ENCODE peak calls at places on chromosome X, in four cellular contexts. U, T, M and N are unnamed samples.

GRCh38 chrX:44071847-44072545 is 98.8 kb upstream of the NDP start:
- DNase-seq in U (peak; percentile 73), T (no peak), M (no peak), N (peak; percentile 41)

GRCh38 chrX:154015581-154016264 is 4.0 kb downstream of the IRAK1 start:
- DNase-seq in U (no peak), T (no peak), M (no peak), N (no peak)

GRCh38 chrX:130915302-130915701 is 12.3 kb upstream of the ENOX2 start:
- DNase-seq in U (peak; percentile 28), T (no peak), M (no peak), N (no peak)

GRCh38 chrX:352181-352580 is 33.6 kb upstream of the GTPBP6 start:
- DNase-seq in U (no peak), T (no peak), M (no peak), N (no peak)

GRCh38 chrX:132199941-132200340 is 19.3 kb downstream of the RAP2C start:
- DNase-seq in U (no peak), T (no peak), M (no peak), N (no peak)

GRCh38 chrX:29110041-29110440 is 522.8 kb downstream of the IL1RAPL1 start:
- DNase-seq in U (no peak), T (no peak), M (no peak), N (no peak)

GRCh38 chrX:724256-724655 is 93.7 kb downstream of the SHOX start:
- DNase-seq in U (no peak), T (no peak), M (no peak), N (no peak)

GRCh38 chrX:136525738-136526606 is 6.0 kb upstream of the VGLL1 start:
- DNase-seq in U (peak; percentile 62), T (peak; percentile 5), M (peak; percentile 3), N (peak; percentile 85)

GRCh38 chrX:22037225-22037624 is 5.1 kb downstream of the PHEX start:
- DNase-seq in U (no peak), T (no peak), M (no peak), N (no peak)

GRCh38 chrX:81577028-81577427 is 375.1 kb downstream of the SH3BGRL start:
- DNase-seq in U (no peak), T (no peak), M (no peak), N (no peak)

GRCh38 chrX:23694606-23695005 is 27.3 kb downstream of the PRDX4 start:
- DNase-seq in U (peak; percentile 55), T (peak; percentile 35), M (peak; percentile 32), N (peak; percentile 46)

GRCh38 chrX:15566244-15566643 is 34.5 kb downstream of the ACE2 start:
- DNase-seq in U (no peak), T (no peak), M (no peak), N (no peak)

GRCh38 chrX:31227250-31227649 is 155.4 kb upstream of the FTHL17 start:
- DNase-seq in U (no peak), T (no peak), M (no peak), N (no peak)

GRCh38 chrX:16459008-16459407 is 190.9 kb upstream of the S100G start:
- DNase-seq in U (no peak), T (no peak), M (no peak), N (no peak)

GRCh38 chrX:22276781-22277180 is 4.1 kb downstream of the CBLL2 start:
- DNase-seq in U (no peak), T (no peak), M (no peak), N (no peak)

GRCh38 chrX:154125356-154126040 is 18.5 kb upstream of the OPN1LW start:
- DNase-seq in U (no peak), T (no peak), M (no peak), N (no peak)

GRCh38 chrX:150094375-150094774 is 156.1 kb upstream of the EOLA2 start:
- DNase-seq in U (no peak), T (no peak), M (no peak), N (no peak)

GRCh38 chrX:19554786-19555185 is 39.5 kb upstream of the MAP3K15 start:
- DNase-seq in U (peak; percentile 8), T (peak; percentile 57), M (no peak), N (peak; percentile 79)